ENCODE peak calls at places on chromosome 15, in eight cellular contexts. One of them, this sample, is unnamed.

GRCh38 chr15:101250931-101251829 is 668 bp downstream of the CHSY1 start:
- DNase-seq in NCI-H1092: no peak
- DNase-seq in stimulated activated naive CD8-positive, alpha-beta T cell treated with anti-CD3 and anti-CD28 coated beads, Interleukin-15, amount 100 ng/mL, for 72 hours: peak
- DNase-seq in HEK293T: peak
- DNase-seq in thyroid gland: peak
- DNase-seq in central memory CD4-positive, alpha-beta T cell: peak
- DNase-seq in stimulated activated naive B cell treated with anti-CD40 and anti-IgM and Interleukin-4, amounts not matched to agents 10 μg/mL and 1 μg/mL and 100 μg/mL, for 72 hours: no peak
- DNase-seq in 8988T: peak
- DNase-seq in this sample: no peak

GRCh38 chr15:65916664-65917406 is 47.5 kb downstream of the RAB11A start:
- DNase-seq in NCI-H1092: peak
- DNase-seq in central memory CD4-positive, alpha-beta T cell: no peak
- DNase-seq in stimulated activated naive B cell treated with anti-CD40 and anti-IgM and Interleukin-4, amounts not matched to agents 10 μg/mL and 1 μg/mL and 100 μg/mL, for 72 hours: peak
- DNase-seq in stimulated activated naive CD8-positive, alpha-beta T cell treated with anti-CD3 and anti-CD28 coated beads, Interleukin-15, amount 100 ng/mL, for 72 hours: peak
- DNase-seq in 8988T: peak
- DNase-seq in HEK293T: peak
- DNase-seq in thyroid gland: peak
- DNase-seq in this sample: peak

GRCh38 chr15:64847016-64847415 is 5.3 kb downstream of the PLEKHO2 start:
- DNase-seq in stimulated activated naive CD8-positive, alpha-beta T cell treated with anti-CD3 and anti-CD28 coated beads, Interleukin-15, amount 100 ng/mL, for 72 hours: no peak
- DNase-seq in thyroid gland: peak
- DNase-seq in NCI-H1092: no peak
- DNase-seq in HEK293T: no peak
- DNase-seq in stimulated activated naive B cell treated with anti-CD40 and anti-IgM and Interleukin-4, amounts not matched to agents 10 μg/mL and 1 μg/mL and 100 μg/mL, for 72 hours: no peak
- DNase-seq in central memory CD4-positive, alpha-beta T cell: no peak
- DNase-seq in 8988T: no peak
- DNase-seq in this sample: no peak

GRCh38 chr15:67067161-67067853 is 1.9 kb downstream of the SMAD3 start:
- DNase-seq in stimulated activated naive B cell treated with anti-CD40 and anti-IgM and Interleukin-4, amounts not matched to agents 10 μg/mL and 1 μg/mL and 100 μg/mL, for 72 hours: no peak
- DNase-seq in HEK293T: no peak
- DNase-seq in thyroid gland: no peak
- DNase-seq in stimulated activated naive CD8-positive, alpha-beta T cell treated with anti-CD3 and anti-CD28 coated beads, Interleukin-15, amount 100 ng/mL, for 72 hours: no peak
- DNase-seq in NCI-H1092: no peak
- DNase-seq in 8988T: no peak
- DNase-seq in central memory CD4-positive, alpha-beta T cell: peak
- DNase-seq in this sample: no peak

GRCh38 chr15:71572452-71573053 is 237.8 kb upstream of the NR2E3 start:
- DNase-seq in thyroid gland: no peak
- DNase-seq in NCI-H1092: no peak
- DNase-seq in HEK293T: peak
- DNase-seq in stimulated activated naive CD8-positive, alpha-beta T cell treated with anti-CD3 and anti-CD28 coated beads, Interleukin-15, amount 100 ng/mL, for 72 hours: no peak
- DNase-seq in central memory CD4-positive, alpha-beta T cell: no peak
- DNase-seq in stimulated activated naive B cell treated with anti-CD40 and anti-IgM and Interleukin-4, amounts not matched to agents 10 μg/mL and 1 μg/mL and 100 μg/mL, for 72 hours: no peak
- DNase-seq in 8988T: no peak
- DNase-seq in this sample: peak

GRCh38 chr15:48355377-48355776 is 24.1 kb downstream of the DUT start:
- DNase-seq in thyroid gland: no peak
- DNase-seq in 8988T: no peak
- DNase-seq in central memory CD4-positive, alpha-beta T cell: no peak
- DNase-seq in HEK293T: no peak
- DNase-seq in stimulated activated naive CD8-positive, alpha-beta T cell treated with anti-CD3 and anti-CD28 coated beads, Interleukin-15, amount 100 ng/mL, for 72 hours: no peak
- DNase-seq in NCI-H1092: no peak
- DNase-seq in stimulated activated naive B cell treated with anti-CD40 and anti-IgM and Interleukin-4, amounts not matched to agents 10 μg/mL and 1 μg/mL and 100 μg/mL, for 72 hours: no peak
- DNase-seq in this sample: no peak

GRCh38 chr15:97096303-97096835 is 765.9 kb downstream of the NR2F2 start:
- DNase-seq in central memory CD4-positive, alpha-beta T cell: no peak
- DNase-seq in thyroid gland: no peak
- DNase-seq in HEK293T: no peak
- DNase-seq in stimulated activated naive B cell treated with anti-CD40 and anti-IgM and Interleukin-4, amounts not matched to agents 10 μg/mL and 1 μg/mL and 100 μg/mL, for 72 hours: no peak
- DNase-seq in stimulated activated naive CD8-positive, alpha-beta T cell treated with anti-CD3 and anti-CD28 coated beads, Interleukin-15, amount 100 ng/mL, for 72 hours: no peak
- DNase-seq in NCI-H1092: no peak
- DNase-seq in 8988T: no peak
- DNase-seq in this sample: no peak

GRCh38 chr15:100291106-100291505 is 50.7 kb downstream of the ADAMTS17 start:
- DNase-seq in stimulated activated naive B cell treated with anti-CD40 and anti-IgM and Interleukin-4, amounts not matched to agents 10 μg/mL and 1 μg/mL and 100 μg/mL, for 72 hours: no peak
- DNase-seq in stimulated activated naive CD8-positive, alpha-beta T cell treated with anti-CD3 and anti-CD28 coated beads, Interleukin-15, amount 100 ng/mL, for 72 hours: no peak
- DNase-seq in NCI-H1092: no peak
- DNase-seq in thyroid gland: no peak
- DNase-seq in central memory CD4-positive, alpha-beta T cell: no peak
- DNase-seq in 8988T: no peak
- DNase-seq in HEK293T: no peak
- DNase-seq in this sample: no peak

GRCh38 chr15:39896837-39897236 is 23.2 kb downstream of the GPR176 start:
- DNase-seq in thyroid gland: no peak
- DNase-seq in stimulated activated naive CD8-positive, alpha-beta T cell treated with anti-CD3 and anti-CD28 coated beads, Interleukin-15, amount 100 ng/mL, for 72 hours: no peak
- DNase-seq in HEK293T: no peak
- DNase-seq in NCI-H1092: no peak
- DNase-seq in stimulated activated naive B cell treated with anti-CD40 and anti-IgM and Interleukin-4, amounts not matched to agents 10 μg/mL and 1 μg/mL and 100 μg/mL, for 72 hours: no peak
- DNase-seq in 8988T: no peak
- DNase-seq in central memory CD4-positive, alpha-beta T cell: no peak
- DNase-seq in this sample: no peak

GRCh38 chr15:74253276-74253921 is 17.3 kb downstream of the CCDC33 start:
- DNase-seq in HEK293T: no peak
- DNase-seq in stimulated activated naive CD8-positive, alpha-beta T cell treated with anti-CD3 and anti-CD28 coated beads, Interleukin-15, amount 100 ng/mL, for 72 hours: no peak
- DNase-seq in stimulated activated naive B cell treated with anti-CD40 and anti-IgM and Interleukin-4, amounts not matched to agents 10 μg/mL and 1 μg/mL and 100 μg/mL, for 72 hours: no peak
- DNase-seq in central memory CD4-positive, alpha-beta T cell: no peak
- DNase-seq in thyroid gland: no peak
- DNase-seq in NCI-H1092: no peak
- DNase-seq in 8988T: no peak
- DNase-seq in this sample: no peak

GRCh38 chr15:80512729-80513670 is 108.8 kb downstream of the ARNT2 start:
- DNase-seq in stimulated activated naive B cell treated with anti-CD40 and anti-IgM and Interleukin-4, amounts not matched to agents 10 μg/mL and 1 μg/mL and 100 μg/mL, for 72 hours: no peak
- DNase-seq in thyroid gland: peak
- DNase-seq in NCI-H1092: no peak
- DNase-seq in central memory CD4-positive, alpha-beta T cell: no peak
- DNase-seq in stimulated activated naive CD8-positive, alpha-beta T cell treated with anti-CD3 and anti-CD28 coated beads, Interleukin-15, amount 100 ng/mL, for 72 hours: no peak
- DNase-seq in HEK293T: no peak
- DNase-seq in 8988T: no peak
- DNase-seq in this sample: peak

GRCh38 chr15:77504871-77505270 is 84.2 kb downstream of the HMG20A start:
- DNase-seq in HEK293T: no peak
- DNase-seq in stimulated activated naive B cell treated with anti-CD40 and anti-IgM and Interleukin-4, amounts not matched to agents 10 μg/mL and 1 μg/mL and 100 μg/mL, for 72 hours: no peak
- DNase-seq in NCI-H1092: no peak
- DNase-seq in 8988T: no peak
- DNase-seq in stimulated activated naive CD8-positive, alpha-beta T cell treated with anti-CD3 and anti-CD28 coated beads, Interleukin-15, amount 100 ng/mL, for 72 hours: no peak
- DNase-seq in central memory CD4-positive, alpha-beta T cell: no peak
- DNase-seq in thyroid gland: no peak
- DNase-seq in this sample: no peak

GRCh38 chr15:58873267-58873666 is 60.2 kb downstream of the SLTM start:
- DNase-seq in thyroid gland: no peak
- DNase-seq in stimulated activated naive B cell treated with anti-CD40 and anti-IgM and Interleukin-4, amounts not matched to agents 10 μg/mL and 1 μg/mL and 100 μg/mL, for 72 hours: no peak
- DNase-seq in stimulated activated naive CD8-positive, alpha-beta T cell treated with anti-CD3 and anti-CD28 coated beads, Interleukin-15, amount 100 ng/mL, for 72 hours: no peak
- DNase-seq in central memory CD4-positive, alpha-beta T cell: no peak
- DNase-seq in NCI-H1092: no peak
- DNase-seq in 8988T: no peak
- DNase-seq in HEK293T: no peak
- DNase-seq in this sample: no peak

GRCh38 chr15:32851619-32852416 is 134.0 kb downstream of the GREM1 start:
- DNase-seq in HEK293T: no peak
- DNase-seq in 8988T: no peak
- DNase-seq in NCI-H1092: no peak
- DNase-seq in stimulated activated naive CD8-positive, alpha-beta T cell treated with anti-CD3 and anti-CD28 coated beads, Interleukin-15, amount 100 ng/mL, for 72 hours: no peak
- DNase-seq in central memory CD4-positive, alpha-beta T cell: no peak
- DNase-seq in thyroid gland: no peak
- DNase-seq in stimulated activated naive B cell treated with anti-CD40 and anti-IgM and Interleukin-4, amounts not matched to agents 10 μg/mL and 1 μg/mL and 100 μg/mL, for 72 hours: no peak
- DNase-seq in this sample: no peak

GRCh38 chr15:60370804-60371700 is 26.7 kb downstream of the ANXA2 start:
- DNase-seq in 8988T: peak
- DNase-seq in thyroid gland: peak
- DNase-seq in stimulated activated naive CD8-positive, alpha-beta T cell treated with anti-CD3 and anti-CD28 coated beads, Interleukin-15, amount 100 ng/mL, for 72 hours: no peak
- DNase-seq in NCI-H1092: peak
- DNase-seq in HEK293T: no peak
- DNase-seq in central memory CD4-positive, alpha-beta T cell: no peak
- DNase-seq in stimulated activated naive B cell treated with anti-CD40 and anti-IgM and Interleukin-4, amounts not matched to agents 10 μg/mL and 1 μg/mL and 100 μg/mL, for 72 hours: no peak
- DNase-seq in this sample: no peak

GRCh38 chr15:71167445-71168162 is 52.3 kb downstream of the THSD4 start:
- DNase-seq in NCI-H1092: no peak
- DNase-seq in 8988T: no peak
- DNase-seq in stimulated activated naive B cell treated with anti-CD40 and anti-IgM and Interleukin-4, amounts not matched to agents 10 μg/mL and 1 μg/mL and 100 μg/mL, for 72 hours: no peak
- DNase-seq in HEK293T: no peak
- DNase-seq in central memory CD4-positive, alpha-beta T cell: no peak
- DNase-seq in thyroid gland: no peak
- DNase-seq in stimulated activated naive CD8-positive, alpha-beta T cell treated with anti-CD3 and anti-CD28 coated beads, Interleukin-15, amount 100 ng/mL, for 72 hours: no peak
- DNase-seq in this sample: no peak

GRCh38 chr15:79516646-79517045 is 84.5 kb downstream of the MINAR1 start:
- DNase-seq in NCI-H1092: no peak
- DNase-seq in 8988T: no peak
- DNase-seq in thyroid gland: no peak
- DNase-seq in stimulated activated naive B cell treated with anti-CD40 and anti-IgM and Interleukin-4, amounts not matched to agents 10 μg/mL and 1 μg/mL and 100 μg/mL, for 72 hours: no peak
- DNase-seq in central memory CD4-positive, alpha-beta T cell: no peak
- DNase-seq in stimulated activated naive CD8-positive, alpha-beta T cell treated with anti-CD3 and anti-CD28 coated beads, Interleukin-15, amount 100 ng/mL, for 72 hours: no peak
- DNase-seq in HEK293T: no peak
- DNase-seq in this sample: no peak

This sample was measured in H1.